ENCODE peak calls at places on chromosomes 13 and 19, in seven cellular contexts. J is heart right ventricle; G is IMR-90; U is tibial artery; F is upper lobe of left lung; W is CD4-positive, alpha-beta memory T cell; Q is A549. M is an unnamed sample. For H3K4me1, the result is how much of the 10 kb centered on the place peaks cover.

GRCh38 chr13:80047406-80047805 is 293.5 kb downstream of the SPRY2 start:
- DNase-seq in F (no peak), G (peak), U (no peak), Q (no peak), J (no peak), W (no peak), M (no peak)

GRCh38 chr13:54261856-54262255 is 1233.2 kb downstream of the OLFM4 start:
- DNase-seq in Q (no peak), W (no peak), U (no peak), F (no peak), G (no peak), J (no peak), M (no peak)

GRCh38 chr13:104592127-104592526 is 1525.9 kb upstream of the SLC10A2 start:
- DNase-seq in U (no peak), J (no peak), G (peak), W (no peak), Q (no peak), F (no peak), M (no peak)

GRCh38 chr13:103066079-103066880 is at the start of gene SLC10A2:
- DNase-seq in J (no peak), G (no peak), Q (no peak), U (no peak), W (no peak), F (no peak), M (no peak)

GRCh38 chr13:102724923-102725322 is 30.1 kb upstream of the METTL21C start:
- DNase-seq in U (no peak), G (peak), J (no peak), W (peak), F (no peak), Q (peak), M (no peak)

GRCh38 chr13:82412749-82413148 is 1469.5 kb downstream of the SLITRK1 start:
- DNase-seq in J (no peak), Q (no peak), U (no peak), F (no peak), W (no peak), G (no peak), M (no peak)

GRCh38 chr13:73607489-73608156 is 526.6 kb downstream of the KLF12 start:
- DNase-seq in G (peak), W (no peak), U (no peak), Q (no peak), F (no peak), J (no peak), M (no peak)

GRCh38 chr19:8361921-8362793 is 1.8 kb upstream of the ANGPTL4 start:
- DNase-seq in Q (peak), U (peak), W (no peak), J (peak), G (peak), F (peak), M (no peak)

GRCh38 chr19:56405062-56405461 is 930 bp downstream of the ZNF583 start:
- DNase-seq in G (no peak), W (no peak), J (no peak), Q (no peak), U (no peak), F (no peak), M (no peak)

GRCh38 chr19:3068071-3068470 is 5.8 kb upstream of the TLE5 start:
- DNase-seq in J (no peak), U (no peak), F (no peak), G (no peak), Q (no peak), W (no peak), M (no peak)

GRCh38 chr19:38683393-38684077 is 36.1 kb downstream of the ACTN4 start:
- DNase-seq in J (peak), Q (peak), W (no peak), U (peak), G (peak), F (no peak), M (peak)

GRCh38 chr19:48415869-48416268 is 22.4 kb downstream of the GRIN2D start:
- DNase-seq in J (no peak), G (no peak), U (no peak), Q (no peak), W (no peak), F (peak), M (no peak)

GRCh38 chr19:49786432-49786831 is 19.6 kb downstream of the AP2A1 start:
- DNase-seq in U (peak), G (peak), J (no peak), F (no peak), Q (peak), W (no peak), M (no peak)

GRCh38 chr13:34201050-34201913 is 383.3 kb downstream of the RFC3 start:
- DNase-seq in J (peak), U (no peak), W (no peak), G (peak), Q (peak), F (no peak), M (no peak)

GRCh38 chr13:33057019-33057785 is 41.0 kb downstream of the KL start:
- DNase-seq in W (no peak), F (no peak), J (peak), Q (peak), U (peak), G (peak), M (no peak)

GRCh38 chr13:47175172-47175806 is 278.4 kb upstream of the HTR2A start:
- DNase-seq in Q (no peak), J (no peak), G (peak), F (no peak), W (no peak), U (no peak), M (no peak)

GRCh38 chr19:55099557-55100506 is 17.6 kb downstream of the PPP1R12C start:
- DNase-seq in G (no peak), Q (no peak), J (peak), U (no peak), F (peak), W (no peak), M (no peak)

GRCh38 chr19:2529473-2529918 is 53.6 kb downstream of the GADD45B start:
- DNase-seq in Q (peak), W (no peak), G (peak), J (no peak), U (no peak), F (no peak), M (no peak)

GRCh38 chr13:112605531-112605990 is 17.6 kb upstream of the TUBGCP3 start:
- DNase-seq in U (no peak), W (no peak), Q (no peak), F (no peak), J (no peak), G (no peak), M (no peak)

GRCh38 chr19:2043864-2044708 is 7.0 kb downstream of the MKNK2 start:
- DNase-seq in W (no peak), J (no peak), Q (no peak), G (no peak), U (no peak), F (peak), M (no peak)

GRCh38 chr19:17779281-17779930 is 15.5 kb upstream of the B3GNT3 start:
- DNase-seq in F (no peak), G (peak), U (peak), W (no peak), J (peak), Q (peak), M (no peak)

GRCh38 chr19:11227201-11227886 is 12.1 kb upstream of the ANGPTL8 start:
- DNase-seq in G (no peak), J (no peak), W (no peak), Q (no peak), F (peak), U (no peak), M (no peak)

GRCh38 chr19:48325265-48325910 is at the start of gene EMP3:
- DNase-seq in J (peak), G (peak), Q (peak), U (peak), W (peak), F (peak), M (peak)

GRCh38 chr19:50465000-50465399 is 11.3 kb upstream of the EMC10 start:
- DNase-seq in G (no peak), Q (no peak), J (no peak), W (no peak), F (no peak), U (no peak), M (no peak)

GRCh38 chr13:79581870-79582315 is 100.9 kb downstream of the NDFIP2 start:
- DNase-seq in J (peak), U (no peak), G (peak), Q (no peak), W (no peak), F (no peak), M (no peak)

GRCh38 chr19:6376512-6377193 is 920 bp upstream of the PSPN start:
- DNase-seq in J (no peak), W (no peak), Q (no peak), U (no peak), F (no peak), G (no peak), M (no peak)

GRCh38 chr13:110450941-110451340 is 110.6 kb downstream of the RAB20 start:
- DNase-seq in J (no peak), W (no peak), G (no peak), F (no peak), U (no peak), Q (no peak), M (no peak)

GRCh38 chr19:2488942-2489731 is 13.2 kb downstream of the GADD45B start:
- DNase-seq in W (no peak), U (no peak), G (no peak), J (peak), Q (no peak), F (peak), M (no peak)

GRCh38 chr13:45833242-45833641 is 18.3 kb downstream of the SIAH3 start:
- DNase-seq in W (no peak), F (no peak), J (no peak), U (no peak), G (no peak), Q (no peak), M (no peak)

GRCh38 chr19:38084196-38084595 is 139.8 kb downstream of the DPF1 start:
- DNase-seq in W (no peak), Q (no peak), U (no peak), F (no peak), J (no peak), G (no peak), M (no peak)

GRCh38 chr19:46732172-46732938 is 13.5 kb upstream of the FKRP start:
- DNase-seq in W (no peak), U (no peak), F (no peak), G (no peak), J (no peak), Q (no peak), M (no peak)

GRCh38 chr13:51148223-51148951 is 37.3 kb upstream of the C13orf42 start:
- DNase-seq in J (no peak), Q (no peak), U (no peak), W (no peak), G (no peak), F (peak), M (no peak)

GRCh38 chr13:50916701-50917184 is 7.2 kb downstream of the RNASEH2B start:
- DNase-seq in Q (no peak), G (no peak), F (no peak), W (no peak), U (peak), J (peak), M (no peak)

GRCh38 chr13:59157181-59157580 is 1006.5 kb downstream of the DIAPH3 start:
- DNase-seq in U (no peak), W (no peak), G (no peak), F (no peak), Q (no peak), J (no peak), M (no peak)

GRCh38 chr19:33767898-33768413 is 28.7 kb upstream of the KCTD15 start:
- DNase-seq in U (no peak), Q (no peak), J (no peak), W (no peak), G (peak), F (no peak), M (peak)

DNA sequence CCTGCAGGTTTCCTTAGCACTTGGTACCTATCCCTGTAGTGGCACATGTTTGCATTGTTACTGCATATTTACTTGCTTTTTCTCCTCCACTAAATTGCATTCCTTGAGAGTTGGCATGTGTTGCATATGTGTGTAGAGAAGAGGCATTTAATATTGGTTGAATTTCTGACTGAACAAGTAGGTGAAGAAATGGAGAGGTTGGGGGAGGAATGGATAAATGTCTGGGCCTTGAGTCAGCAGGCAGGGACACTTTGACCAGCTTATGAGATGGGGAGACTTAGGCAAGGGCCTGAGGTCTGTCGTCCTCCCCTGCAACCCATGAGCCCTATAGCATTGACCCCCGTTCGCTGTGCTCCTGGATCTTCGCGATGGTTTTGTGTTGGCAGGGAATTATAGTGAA is 2.0 kb upstream of the GPR18 start:
- DNase-seq in F (no peak), J (no peak), W (no peak), U (no peak), Q (no peak), G (peak), M (no peak)
- H3K4me1 ChIP-seq in F (under half), J (under half), W (half or more), U (under half), Q (under half), G (under half), M (half or more)

DNA sequence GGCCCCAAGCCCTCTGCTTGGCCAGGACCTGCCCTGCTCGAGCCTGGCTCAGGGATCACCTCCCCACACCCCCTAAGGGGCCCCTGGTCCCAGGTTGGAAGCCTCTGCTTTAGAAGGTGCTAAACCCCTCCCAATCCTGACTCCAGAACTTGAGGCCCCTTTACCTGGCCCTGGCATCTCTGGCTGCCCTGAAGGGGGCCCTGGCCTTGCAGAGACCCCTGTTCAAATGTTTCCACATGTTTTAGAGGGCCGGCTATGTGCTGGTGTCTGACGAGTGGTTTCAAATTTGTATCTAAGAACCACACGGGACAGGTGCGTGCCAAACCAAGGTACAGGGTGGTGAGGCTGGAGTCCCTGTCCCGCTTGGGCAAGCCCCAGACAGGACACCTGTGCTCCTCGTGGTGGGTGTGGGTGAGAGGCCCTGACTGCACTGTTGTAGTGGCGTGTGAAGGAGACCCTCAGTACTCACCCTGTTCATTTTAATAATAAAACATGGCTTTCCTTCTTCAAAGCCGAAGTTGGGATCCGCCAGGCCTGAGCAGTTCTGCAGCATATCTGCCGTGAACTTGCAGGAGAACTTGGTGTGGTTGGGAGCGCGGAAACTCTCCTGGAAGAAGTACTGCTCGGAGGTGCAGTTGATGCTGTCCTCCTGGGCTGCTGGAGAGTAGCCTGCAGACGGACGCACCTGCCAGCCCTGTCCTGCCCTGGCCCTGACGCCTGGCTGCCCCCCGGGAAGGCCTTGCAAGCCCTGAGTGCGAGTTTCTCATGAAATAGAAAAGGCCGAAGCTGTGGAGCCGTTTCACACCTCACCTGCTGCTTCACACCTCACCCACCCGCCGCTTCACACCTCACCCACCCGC is 5.4 kb downstream of the ATP4B start:
- DNase-seq in F (no peak), U (peak), Q (no peak), G (no peak), W (no peak), J (no peak), M (no peak)
- H3K4me1 ChIP-seq in F (under half), U (under half), Q (under half), G (under half), W (under half), J (under half), M (under half)

GRCh38 chr19:45140144-45140503 is 20.7 kb downstream of the NKPD1 start:
- DNase-seq in J (no peak), G (no peak), Q (no peak), U (no peak), W (no peak), F (no peak), M (no peak)
- H3K4me1 ChIP-seq in J (under half), G (under half), Q (under half), U (under half), W (under half), F (under half), M (under half)

DNA sequence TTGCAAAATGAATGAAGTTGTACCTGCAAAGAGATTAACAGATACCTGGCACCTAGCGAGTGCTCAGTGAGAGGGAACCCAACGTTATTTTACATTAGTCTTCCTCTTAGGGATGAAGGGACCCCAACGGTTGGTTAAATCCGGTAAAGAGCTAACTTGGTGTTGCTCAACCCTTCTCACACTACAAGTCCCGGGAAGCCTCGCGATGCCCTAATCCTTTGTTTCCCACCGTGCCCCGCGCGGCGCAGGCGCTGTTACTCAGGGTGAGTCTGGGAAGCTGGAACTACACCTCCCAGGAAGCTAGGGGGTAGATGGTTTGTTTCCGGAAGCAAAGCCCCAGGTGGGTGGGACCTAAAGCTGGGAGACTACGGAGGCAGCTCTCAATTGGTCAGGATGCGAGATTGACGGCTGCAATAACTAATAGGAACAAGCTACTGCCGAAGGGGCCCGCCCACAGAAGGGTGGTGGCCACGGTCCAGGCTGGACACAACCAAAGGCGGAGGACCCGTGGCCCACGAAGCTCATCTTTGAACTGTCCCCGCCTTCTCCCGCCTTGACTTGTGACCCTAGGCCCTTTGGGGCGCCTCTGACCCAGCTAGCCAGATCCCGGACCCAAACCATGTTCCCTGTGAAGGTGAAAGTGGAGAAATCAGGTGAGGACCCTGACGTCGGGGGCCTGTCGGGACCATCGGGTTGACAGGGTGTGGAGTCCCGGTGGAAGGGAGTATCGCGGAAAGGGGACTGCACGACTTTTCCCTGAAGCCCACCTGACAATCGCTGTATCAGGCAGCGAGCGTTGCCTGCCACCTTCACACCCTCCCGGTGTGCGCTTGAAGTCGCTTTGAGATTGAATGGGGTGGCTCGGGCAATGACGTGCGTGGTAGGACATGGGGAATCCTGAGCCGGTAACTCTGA is at the start of gene LIN37:
- DNase-seq in J (peak), U (peak), W (peak), G (peak), Q (peak), F (peak), M (peak)
- H3K4me1 ChIP-seq in J (under half), U (under half), W (under half), G (under half), Q (under half), F (under half), M (under half)

GRCh38 chr13:28324181-28324789 is 170.6 kb downstream of the FLT1 start:
- DNase-seq in W (peak), J (peak), F (no peak), U (peak), G (peak), Q (peak), M (peak)
- H3K4me1 ChIP-seq in W (under half), J (under half), F (under half), U (under half), G (under half), Q (under half), M (under half)